ENCODE peak calls at places on chromosomes 11 and 22, in ten cellular contexts. Y, J, R, U, E, Q, C, D, P and Z are unnamed samples.

GRCh38 chr11:692824-693414 is 2.1 kb downstream of the DEAF1 start:
- DNase-seq in R (no peak), U (no peak), Q (no peak), J (no peak), Y (no peak), C (no peak), D (no peak), E (no peak), P (no peak), Z (no peak)

GRCh38 chr11:113628912-113629311 is 77.2 kb downstream of the TMPRSS5 start:
- DNase-seq in U (no peak), R (no peak), D (no peak), E (no peak), Y (no peak), C (no peak), Q (no peak), J (no peak), P (peak; percentile 30), Z (no peak)

GRCh38 chr11:14500181-14500651 is 605 bp upstream of the COPB1 start:
- DNase-seq in D (peak; percentile 78), P (no peak), J (no peak), Q (peak; percentile 63), R (peak; percentile 41), C (no peak), U (peak; percentile 45), Y (peak; percentile 64), E (peak; percentile 59), Z (peak; percentile 30)

GRCh38 chr11:45031912-45032519 is 81.3 kb upstream of the TP53I11 start:
- DNase-seq in Q (no peak), D (no peak), J (no peak), C (no peak), R (no peak), Y (no peak), E (no peak), P (no peak), U (no peak), Z (peak; percentile 45)

GRCh38 chr11:63766501-63767270 is 1.9 kb downstream of the ZFTA start:
- DNase-seq in C (no peak), R (no peak), Q (peak; percentile 65), D (no peak), U (no peak), P (no peak), Y (no peak), E (no peak), J (no peak), Z (no peak)

GRCh38 chr22:37231406-37232139 is 12.5 kb downstream of the RAC2 start:
- DNase-seq in J (no peak), D (no peak), U (peak; percentile 56), C (no peak), P (no peak), Y (no peak), Q (no peak), R (peak; percentile 64), E (no peak), Z (no peak)

GRCh38 chr22:34943830-34944229 is 122.1 kb upstream of the ISX start:
- DNase-seq in D (no peak), J (no peak), R (no peak), C (no peak), Y (no peak), Q (no peak), P (no peak), U (no peak), E (no peak), Z (no peak)

GRCh38 chr22:41446057-41446501 is 522 bp downstream of the TOB2 start:
- DNase-seq in E (no peak), J (no peak), P (no peak), R (no peak), C (no peak), Y (no peak), D (no peak), Q (peak; percentile 55), U (peak; percentile 24), Z (no peak)

GRCh38 chr11:12179019-12179418 is 68.6 kb downstream of the MICAL2 start:
- DNase-seq in E (no peak), D (no peak), Q (no peak), C (no peak), U (no peak), P (no peak), Y (no peak), J (no peak), R (no peak), Z (no peak)

GRCh38 chr11:64150481-64151239 is 15.3 kb downstream of the MACROD1 start:
- DNase-seq in D (no peak), Q (no peak), J (no peak), E (no peak), R (no peak), C (no peak), Y (no peak), U (no peak), P (peak; percentile 5), Z (no peak)

GRCh38 chr11:68532719-68533369 is 72.3 kb downstream of the PPP6R3 start:
- DNase-seq in U (no peak), D (no peak), E (peak; percentile 13), R (no peak), J (no peak), Y (no peak), P (no peak), C (no peak), Q (peak; percentile 54), Z (no peak)